ENCODE peak calls at places on chromosome 20, in four cellular contexts. One of them, this sample, is unnamed.

GRCh38 chr20:25205277-25206062 is 10.0 kb downstream of the ENTPD6 start:
- DNase-seq in CD8-positive, alpha-beta memory T cell: no peak
- DNase-seq in BJ: no peak
- DNase-seq in mucosa of gallbladder: no peak
- DNase-seq in this sample: no peak

GRCh38 chr20:46992640-46993035 is 98.0 kb downstream of the EYA2 start:
- DNase-seq in BJ: no peak
- DNase-seq in CD8-positive, alpha-beta memory T cell: no peak
- DNase-seq in mucosa of gallbladder: no peak
- DNase-seq in this sample: no peak

GRCh38 chr20:1334761-1335160 is 5.8 kb upstream of the SDCBP2 start:
- DNase-seq in BJ: no peak
- DNase-seq in CD8-positive, alpha-beta memory T cell: no peak
- DNase-seq in mucosa of gallbladder: no peak
- DNase-seq in this sample: no peak

GRCh38 chr20:44780226-44780625 is 30.1 kb downstream of the RIMS4 start:
- DNase-seq in BJ: no peak
- DNase-seq in mucosa of gallbladder: peak
- DNase-seq in CD8-positive, alpha-beta memory T cell: no peak
- DNase-seq in this sample: peak

GRCh38 chr20:38804682-38805501 is 605 bp upstream of the PPP1R16B start:
- DNase-seq in BJ: no peak
- DNase-seq in mucosa of gallbladder: peak
- DNase-seq in CD8-positive, alpha-beta memory T cell: peak
- DNase-seq in this sample: peak

GRCh38 chr20:50003253-50003656 is 20.5 kb downstream of the SNAI1 start:
- DNase-seq in CD8-positive, alpha-beta memory T cell: no peak
- DNase-seq in mucosa of gallbladder: no peak
- DNase-seq in BJ: peak
- DNase-seq in this sample: no peak

GRCh38 chr20:17505664-17506517 is 25.3 kb downstream of the BFSP1 start:
- DNase-seq in CD8-positive, alpha-beta memory T cell: peak
- DNase-seq in mucosa of gallbladder: no peak
- DNase-seq in BJ: no peak
- DNase-seq in this sample: peak

GRCh38 chr20:26208296-26209091 is 511.8 kb upstream of the ZNF337 start:
- DNase-seq in BJ: no peak
- DNase-seq in mucosa of gallbladder: no peak
- DNase-seq in CD8-positive, alpha-beta memory T cell: peak
- DNase-seq in this sample: no peak

GRCh38 chr20:6381887-6382286 is 259.1 kb upstream of the FERMT1 start:
- DNase-seq in mucosa of gallbladder: no peak
- DNase-seq in BJ: no peak
- DNase-seq in CD8-positive, alpha-beta memory T cell: no peak
- DNase-seq in this sample: no peak

GRCh38 chr20:59578602-59579403 is 25.5 kb upstream of the PHACTR3 start:
- DNase-seq in CD8-positive, alpha-beta memory T cell: no peak
- DNase-seq in mucosa of gallbladder: no peak
- DNase-seq in BJ: no peak
- DNase-seq in this sample: no peak

GRCh38 chr20:32611286-32611685 is 26.2 kb upstream of the NOL4L start:
- DNase-seq in CD8-positive, alpha-beta memory T cell: no peak
- DNase-seq in mucosa of gallbladder: no peak
- DNase-seq in BJ: no peak
- DNase-seq in this sample: no peak

GRCh38 chr20:57922701-57923100 is 212.9 kb upstream of the PMEPA1 start:
- DNase-seq in BJ: no peak
- DNase-seq in mucosa of gallbladder: no peak
- DNase-seq in CD8-positive, alpha-beta memory T cell: no peak
- DNase-seq in this sample: peak

GRCh38 chr20:55143605-55144004 is 668.2 kb downstream of the DOK5 start:
- DNase-seq in BJ: no peak
- DNase-seq in mucosa of gallbladder: no peak
- DNase-seq in CD8-positive, alpha-beta memory T cell: no peak
- DNase-seq in this sample: no peak

GRCh38 chr20:62236997-62237771 is 1.1 kb upstream of the OSBPL2 start:
- DNase-seq in CD8-positive, alpha-beta memory T cell: no peak
- DNase-seq in BJ: no peak
- DNase-seq in mucosa of gallbladder: no peak
- DNase-seq in this sample: no peak

GRCh38 chr20:50528804-50529351 is 18.7 kb downstream of the PTPN1 start:
- DNase-seq in BJ: no peak
- DNase-seq in mucosa of gallbladder: no peak
- DNase-seq in CD8-positive, alpha-beta memory T cell: no peak
- DNase-seq in this sample: no peak

GRCh38 chr20:58670097-58670496 is 19.0 kb downstream of the STX16 start:
- DNase-seq in mucosa of gallbladder: no peak
- DNase-seq in CD8-positive, alpha-beta memory T cell: no peak
- DNase-seq in BJ: no peak
- DNase-seq in this sample: no peak

GRCh38 chr20:23570178-23570577 is 1.9 kb upstream of the CST9L start:
- DNase-seq in mucosa of gallbladder: peak
- DNase-seq in BJ: no peak
- DNase-seq in CD8-positive, alpha-beta memory T cell: no peak
- DNase-seq in this sample: no peak

GRCh38 chr20:56994006-56994405 is 272.4 kb downstream of the BMP7 start:
- DNase-seq in CD8-positive, alpha-beta memory T cell: no peak
- DNase-seq in mucosa of gallbladder: no peak
- DNase-seq in BJ: no peak
- DNase-seq in this sample: no peak

GRCh38 chr20:1489764-1490436 is 1.3 kb downstream of the SIRPB2 start:
- DNase-seq in mucosa of gallbladder: no peak
- DNase-seq in BJ: no peak
- DNase-seq in CD8-positive, alpha-beta memory T cell: no peak
- DNase-seq in this sample: no peak

GRCh38 chr20:38840053-38840893 is 34.8 kb downstream of the PPP1R16B start:
- DNase-seq in mucosa of gallbladder: no peak
- DNase-seq in BJ: no peak
- DNase-seq in CD8-positive, alpha-beta memory T cell: peak
- DNase-seq in this sample: peak

GRCh38 chr20:20457392-20458126 is 89.7 kb downstream of the INSM1 start:
- DNase-seq in mucosa of gallbladder: no peak
- DNase-seq in BJ: no peak
- DNase-seq in CD8-positive, alpha-beta memory T cell: no peak
- DNase-seq in this sample: no peak

GRCh38 chr20:36149469-36149868 is 5.1 kb upstream of the EPB41L1 start:
- DNase-seq in CD8-positive, alpha-beta memory T cell: no peak
- DNase-seq in mucosa of gallbladder: no peak
- DNase-seq in BJ: no peak
- DNase-seq in this sample: peak

GRCh38 chr20:57464642-57465211 is 60.2 kb downstream of the CTCFL start:
- DNase-seq in BJ: no peak
- DNase-seq in mucosa of gallbladder: no peak
- DNase-seq in CD8-positive, alpha-beta memory T cell: no peak
- DNase-seq in this sample: no peak

GRCh38 chr20:50351541-50351940 is 158.6 kb upstream of the PTPN1 start:
- DNase-seq in mucosa of gallbladder: no peak
- DNase-seq in BJ: no peak
- DNase-seq in CD8-positive, alpha-beta memory T cell: no peak
- DNase-seq in this sample: no peak

GRCh38 chr20:25076731-25077609 is 5.0 kb downstream of the VSX1 start:
- DNase-seq in BJ: no peak
- DNase-seq in mucosa of gallbladder: peak
- DNase-seq in CD8-positive, alpha-beta memory T cell: no peak
- DNase-seq in this sample: peak

GRCh38 chr20:53706511-53707031 is 112.9 kb upstream of the ZNF217 start:
- DNase-seq in mucosa of gallbladder: no peak
- DNase-seq in BJ: peak
- DNase-seq in CD8-positive, alpha-beta memory T cell: no peak
- DNase-seq in this sample: no peak

GRCh38 chr20:6533828-6534388 is 233.6 kb upstream of the BMP2 start:
- DNase-seq in CD8-positive, alpha-beta memory T cell: no peak
- DNase-seq in mucosa of gallbladder: no peak
- DNase-seq in BJ: peak
- DNase-seq in this sample: no peak

GRCh38 chr20:12762725-12763124 is 246.0 kb upstream of the SPTLC3 start:
- DNase-seq in mucosa of gallbladder: no peak
- DNase-seq in BJ: no peak
- DNase-seq in CD8-positive, alpha-beta memory T cell: no peak
- DNase-seq in this sample: no peak

GRCh38 chr20:13294522-13294921 is 73.4 kb downstream of the ISM1 start:
- DNase-seq in CD8-positive, alpha-beta memory T cell: no peak
- DNase-seq in mucosa of gallbladder: no peak
- DNase-seq in BJ: no peak
- DNase-seq in this sample: no peak

GRCh38 chr20:13221673-13222318 is 722 bp downstream of the ISM1 start:
- DNase-seq in mucosa of gallbladder: peak
- DNase-seq in BJ: no peak
- DNase-seq in CD8-positive, alpha-beta memory T cell: peak
- DNase-seq in this sample: peak

GRCh38 chr20:32079655-32080109 is 27.6 kb downstream of the HCK start:
- DNase-seq in mucosa of gallbladder: no peak
- DNase-seq in BJ: no peak
- DNase-seq in CD8-positive, alpha-beta memory T cell: no peak
- DNase-seq in this sample: no peak

GRCh38 chr20:56796345-56796744 is 167.2 kb downstream of the TFAP2C start:
- DNase-seq in mucosa of gallbladder: no peak
- DNase-seq in BJ: no peak
- DNase-seq in CD8-positive, alpha-beta memory T cell: no peak
- DNase-seq in this sample: no peak

GRCh38 chr20:8749101-8749500 is 319.8 kb upstream of the PLCB4 start:
- DNase-seq in mucosa of gallbladder: no peak
- DNase-seq in BJ: no peak
- DNase-seq in CD8-positive, alpha-beta memory T cell: no peak
- DNase-seq in this sample: no peak

GRCh38 chr20:46767127-46767761 is 57.8 kb downstream of the SLC2A10 start:
- DNase-seq in CD8-positive, alpha-beta memory T cell: no peak
- DNase-seq in BJ: no peak
- DNase-seq in mucosa of gallbladder: no peak
- DNase-seq in this sample: no peak

GRCh38 chr20:50146732-50147662 is 6.5 kb downstream of the PEDS1 start:
- DNase-seq in BJ: no peak
- DNase-seq in CD8-positive, alpha-beta memory T cell: peak
- DNase-seq in mucosa of gallbladder: peak
- DNase-seq in this sample: no peak

GRCh38 chr20:53141651-53142050 is 169.5 kb downstream of the TSHZ2 start:
- DNase-seq in CD8-positive, alpha-beta memory T cell: no peak
- DNase-seq in mucosa of gallbladder: no peak
- DNase-seq in BJ: no peak
- DNase-seq in this sample: no peak

GRCh38 chr20:21020656-21021004 is 85.5 kb downstream of the LINC00237 start:
- DNase-seq in mucosa of gallbladder: no peak
- DNase-seq in BJ: no peak
- DNase-seq in CD8-positive, alpha-beta memory T cell: no peak
- DNase-seq in this sample: no peak

GRCh38 chr20:11170565-11170964 is 496.8 kb upstream of the JAG1 start:
- DNase-seq in BJ: no peak
- DNase-seq in mucosa of gallbladder: no peak
- DNase-seq in CD8-positive, alpha-beta memory T cell: no peak
- DNase-seq in this sample: no peak

GRCh38 chr20:18477218-18477617 is 10.0 kb downstream of the POLR3F start:
- DNase-seq in BJ: no peak
- DNase-seq in mucosa of gallbladder: no peak
- DNase-seq in CD8-positive, alpha-beta memory T cell: no peak
- DNase-seq in this sample: no peak

GRCh38 chr20:32582659-32583580 is 2.2 kb downstream of the NOL4L start:
- DNase-seq in BJ: no peak
- DNase-seq in mucosa of gallbladder: no peak
- DNase-seq in CD8-positive, alpha-beta memory T cell: peak
- DNase-seq in this sample: peak

This sample was measured in midbrain.